ENCODE peak calls at places on chromosome 1, in four cellular contexts. A, B, O and J are unnamed samples.

GRCh38 chr1:8394456-8395321 is 76.8 kb downstream of the SLC45A1 start:
- DNase-seq in A (no peak), B (no peak), O (peak; percentile 90), J (no peak)

GRCh38 chr1:229845410-229846138 is 219.5 kb downstream of the URB2 start:
- DNase-seq in A (no peak), B (no peak), O (no peak), J (no peak)

GRCh38 chr1:23081376-23081775 is 62.1 kb downstream of the KDM1A start:
- DNase-seq in A (no peak), B (no peak), O (no peak), J (no peak)

GRCh38 chr1:36366091-36366661 is 19.5 kb downstream of the STK40 start:
- DNase-seq in A (peak; percentile 69), B (no peak), O (peak; percentile 55), J (peak; percentile 89)

GRCh38 chr1:76313304-76313703 is 238.8 kb downstream of the ST6GALNAC3 start:
- DNase-seq in A (no peak), B (no peak), O (no peak), J (no peak)

GRCh38 chr1:53175302-53175913 is 21.2 kb upstream of the CPT2 start:
- DNase-seq in A (no peak), B (no peak), O (no peak), J (no peak)

GRCh38 chr1:226711976-226712778 is 26.9 kb downstream of the ITPKB start:
- DNase-seq in A (no peak), B (peak; percentile 69), O (no peak), J (no peak)

GRCh38 chr1:90761781-90762589 is 44.9 kb upstream of the BARHL2 start:
- DNase-seq in A (no peak), B (no peak), O (no peak), J (no peak)

GRCh38 chr1:68255301-68255700 is 23.0 kb upstream of the WLS start:
- DNase-seq in A (no peak), B (no peak), O (no peak), J (no peak)